ENCODE peak calls at places on chromosome 18, in five cellular contexts. Q is neural crest cell; O is uterus; Y is fibroblast of villous mesenchyme; H is activated CD4-positive, alpha-beta T cell treated with anti-CD3 and anti-CD28 coated beads, Interleukin-2, amount 50 U/mL, for 1 hour. Z is an unnamed sample.

GRCh38 chr18:53605198-53605597 is 619.3 kb downstream of the MBD2 start:
- DNase-seq in Q (no peak), O (no peak), Y (no peak), H (no peak), Z (no peak)

GRCh38 chr18:75216212-75216925 is 5.8 kb downstream of the TSHZ1 start:
- DNase-seq in Q (no peak), O (no peak), Y (peak; percentile 79), H (no peak), Z (no peak)

GRCh38 chr18:48805826-48806535 is 144.8 kb downstream of the SMAD7 start:
- DNase-seq in Q (no peak), O (peak; percentile 4), Y (no peak), H (no peak), Z (no peak)

GRCh38 chr18:77967791-77968190 is 718.1 kb downstream of the GALR1 start:
- DNase-seq in Q (no peak), O (no peak), Y (no peak), H (no peak), Z (no peak)

GRCh38 chr18:27862056-27862682 is 314.8 kb downstream of the CDH2 start:
- DNase-seq in Q (no peak), O (no peak), Y (peak; percentile 25), H (no peak), Z (no peak)

GRCh38 chr18:61322265-61322873 is 10.9 kb upstream of the CDH20 start:
- DNase-seq in Q (peak; percentile 83), O (no peak), Y (peak; percentile 30), H (peak; percentile 2), Z (peak; percentile 32)

GRCh38 chr18:74990563-74991081 is 218.3 kb downstream of the PTGR3 start:
- DNase-seq in Q (no peak), O (no peak), Y (no peak), H (no peak), Z (no peak)

GRCh38 chr18:58590827-58591226 is 38.1 kb downstream of the ALPK2 start:
- DNase-seq in Q (no peak), O (no peak), Y (peak; percentile 43), H (no peak), Z (no peak)

GRCh38 chr18:62777814-62778213 is 62.5 kb downstream of the PHLPP1 start:
- DNase-seq in Q (no peak), O (no peak), Y (no peak), H (no peak), Z (peak; percentile 37)

GRCh38 chr18:12307871-12308385 is at the start of gene TUBB6:
- DNase-seq in Q (peak; percentile 54), O (peak; percentile 78), Y (peak; percentile 79), H (no peak), Z (peak; percentile 92)

GRCh38 chr18:3885209-3885792 is 435.3 kb downstream of the TGIF1 start:
- DNase-seq in Q (no peak), O (no peak), Y (no peak), H (no peak), Z (peak; percentile 36)

GRCh38 chr18:79924814-79925655 is 26.4 kb downstream of the SLC66A2 start:
- DNase-seq in Q (no peak), O (peak; percentile 27), Y (no peak), H (no peak), Z (no peak)

GRCh38 chr18:47410139-47410538 is 158.7 kb upstream of the SKOR2 start:
- DNase-seq in Q (no peak), O (no peak), Y (no peak), H (no peak), Z (no peak)

GRCh38 chr18:62586148-62586774 is 63.4 kb downstream of the ZCCHC2 start:
- DNase-seq in Q (peak; percentile 81), O (peak; percentile 60), Y (peak; percentile 72), H (peak; percentile 46), Z (peak; percentile 55)

GRCh38 chr18:69128978-69129377 is 271.7 kb upstream of the DOK6 start:
- DNase-seq in Q (no peak), O (no peak), Y (no peak), H (no peak), Z (no peak)

GRCh38 chr18:13810950-13811485 is 12.9 kb upstream of the MC5R start:
- DNase-seq in Q (no peak), O (no peak), Y (no peak), H (no peak), Z (no peak)

GRCh38 chr18:1659190-1659589 is 754.5 kb downstream of the ADCYAP1 start:
- DNase-seq in Q (no peak), O (no peak), Y (no peak), H (no peak), Z (no peak)

GRCh38 chr18:23990474-23991410 is 23.8 kb upstream of the TTC39C start:
- DNase-seq in Q (no peak), O (no peak), Y (peak; percentile 73), H (no peak), Z (peak; percentile 56)

GRCh38 chr18:30601541-30601940 is 441.0 kb downstream of the DSC3 start:
- DNase-seq in Q (no peak), O (no peak), Y (no peak), H (no peak), Z (no peak)

GRCh38 chr18:74963820-74964446 is 245.0 kb downstream of the PTGR3 start:
- DNase-seq in Q (no peak), O (no peak), Y (peak; percentile 52), H (no peak), Z (peak; percentile 59)

GRCh38 chr18:9696112-9696511 is 12.0 kb upstream of the RAB31 start:
- DNase-seq in Q (no peak), O (no peak), Y (peak; percentile 55), H (no peak), Z (no peak)

GRCh38 chr18:56321470-56321869 is 316.9 kb downstream of the TXNL1 start:
- DNase-seq in Q (no peak), O (peak; percentile 24), Y (no peak), H (no peak), Z (no peak)

GRCh38 chr18:31634331-31634713 is 42.6 kb downstream of the TTR start:
- DNase-seq in Q (no peak), O (no peak), Y (no peak), H (no peak), Z (no peak)

GRCh38 chr18:9113468-9114149 is 11.1 kb downstream of the NDUFV2 start:
- DNase-seq in Q (no peak), O (no peak), Y (no peak), H (no peak), Z (no peak)

GRCh38 chr18:23281626-23282436 is 146.5 kb downstream of the CABLES1 start:
- DNase-seq in Q (no peak), O (no peak), Y (no peak), H (no peak), Z (no peak)

GRCh38 chr18:79043288-79043687 is 25.9 kb upstream of the ATP9B start:
- DNase-seq in Q (no peak), O (no peak), Y (no peak), H (no peak), Z (no peak)

GRCh38 chr18:55500316-55501086 is 87.5 kb downstream of the TCF4 start:
- DNase-seq in Q (no peak), O (no peak), Y (peak; percentile 90), H (no peak), Z (peak; percentile 86)